ENCODE peak calls at places on chromosomes 4 and X, in five cellular contexts. A is A549, M is K562, G is HepG2, P is GM12878. I is an unnamed sample.

GRCh38 chrX:26375346-26375745 is 159.4 kb downstream of the MAGEB5 start:
- DNase-seq in A (no peak), M (no peak), G (no peak), P (no peak), I (no peak)

GRCh38 chrX:103811858-103812257 is 20.2 kb downstream of the RAB9B start:
- DNase-seq in A (no peak), M (no peak), G (peak; percentile 3), P (no peak), I (no peak)

GRCh38 chr4:152197211-152197610 is 338.7 kb downstream of the FBXW7 start:
- DNase-seq in A (no peak), M (no peak), G (no peak), P (no peak), I (no peak)

GRCh38 chr4:112410364-112410763 is 105.6 kb downstream of the NEUROG2 start:
- DNase-seq in A (no peak), M (no peak), G (no peak), P (no peak), I (no peak)

GRCh38 chr4:15043226-15043625 is 40.9 kb downstream of the CPEB2 start:
- DNase-seq in A (no peak), M (peak; percentile 20), G (peak; percentile 24), P (no peak), I (peak; percentile 27)

GRCh38 chrX:1928805-1929204 is 313.9 kb downstream of the ASMT start:
- DNase-seq in A (no peak), M (no peak), G (no peak), P (no peak), I (peak; percentile 87)

GRCh38 chrX:281166-281999 is at the start of gene PLCXD1:
- DNase-seq in A (peak; percentile 85), M (peak; percentile 85), G (peak; percentile 85), P (no peak), I (peak; percentile 96)

GRCh38 chr4:182179105-182179504 is 64.1 kb upstream of the TENM3 start:
- DNase-seq in A (no peak), M (no peak), G (no peak), P (no peak), I (peak; percentile 35)

GRCh38 chrX:11629593-11630211 is 36.0 kb downstream of the ARHGAP6 start:
- DNase-seq in A (no peak), M (no peak), G (no peak), P (no peak), I (peak; percentile 27)

GRCh38 chrX:118562574-118563164 is 67.1 kb downstream of the DOCK11 start:
- DNase-seq in A (no peak), M (peak; percentile 20), G (no peak), P (no peak), I (no peak)

GRCh38 chrX:38175140-38175539 is 45.5 kb downstream of the SRPX start:
- DNase-seq in A (peak; percentile 18), M (peak; percentile 34), G (peak; percentile 27), P (peak; percentile 3), I (peak; percentile 64)

GRCh38 chrX:150543230-150544155 is 24.9 kb upstream of the MTM1 start:
- DNase-seq in A (no peak), M (no peak), G (no peak), P (peak; percentile 30), I (no peak)

GRCh38 chrX:109537324-109537665 is 651 bp downstream of the NXT2 start:
- DNase-seq in A (no peak), M (peak; percentile 10), G (peak; percentile 61), P (no peak), I (peak; percentile 53)

GRCh38 chrX:121876316-121876715 is 828.9 kb downstream of the GLUD2 start:
- DNase-seq in A (no peak), M (no peak), G (no peak), P (no peak), I (peak; percentile 0)

GRCh38 chrX:153646620-153647373 is at the start of gene DUSP9:
- DNase-seq in A (peak; percentile 69), M (peak; percentile 79), G (peak; percentile 83), P (no peak), I (peak; percentile 66)

GRCh38 chr4:132557660-132558059 is 591.4 kb upstream of the PCDH10 start:
- DNase-seq in A (no peak), M (no peak), G (no peak), P (no peak), I (peak; percentile 71)

GRCh38 chr4:10115271-10115656 is 1.3 kb downstream of the WDR1 start:
- DNase-seq in A (no peak), M (no peak), G (peak; percentile 82), P (no peak), I (no peak)

GRCh38 chr4:88791274-88791673 is 93.6 kb upstream of the NAP1L5 start:
- DNase-seq in A (no peak), M (no peak), G (peak; percentile 14), P (no peak), I (peak; percentile 36)

GRCh38 chr4:134465417-134465816 is 263.8 kb upstream of the PABPC4L start:
- DNase-seq in A (no peak), M (no peak), G (no peak), P (no peak), I (no peak)

DNA sequence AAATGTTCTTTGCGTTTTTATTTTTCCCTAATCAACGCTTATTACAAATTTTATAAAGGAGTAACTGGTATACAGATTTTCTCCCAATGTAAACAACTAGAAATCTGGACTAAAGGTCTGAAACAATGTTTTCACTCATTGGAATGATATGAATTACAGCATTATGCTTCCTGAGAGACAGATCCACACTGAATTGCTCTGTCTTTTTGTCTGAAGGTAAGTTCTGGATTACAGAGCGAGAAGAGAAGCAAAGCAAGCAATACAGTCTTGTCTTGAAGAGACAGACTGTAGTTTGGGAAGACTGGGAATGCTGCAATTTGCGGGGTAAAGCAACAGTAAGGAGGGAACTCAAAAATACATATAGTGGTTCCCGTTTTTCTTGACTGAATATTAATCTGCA is 262.2 kb upstream of the PABPC4L start:
- DNase-seq in A (no peak), M (no peak), G (no peak), P (no peak), I (no peak)
- TF ChIP-seq JUNB in A (no peak), M (no peak), G (no peak), P (no peak), I (no peak)

DNA sequence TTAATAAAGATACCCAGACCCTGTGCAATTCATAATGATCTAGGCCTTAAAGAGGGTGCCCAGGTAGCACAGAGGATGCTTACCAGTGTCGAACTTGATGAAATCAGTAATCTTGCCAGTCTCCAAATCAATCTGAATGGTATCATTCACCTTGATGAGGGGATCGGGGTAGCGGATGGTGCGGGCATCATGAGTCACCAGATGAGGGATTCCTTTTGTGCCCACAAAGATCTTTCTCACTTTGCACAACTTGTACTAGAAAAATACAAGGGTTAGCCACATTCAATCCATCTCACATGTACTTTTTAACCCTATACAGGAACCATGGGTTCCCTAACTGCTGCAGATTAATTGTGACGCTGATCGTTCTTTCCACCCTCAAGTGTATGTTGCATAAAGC is 3.3 kb downstream of the RPS4X start:
- DNase-seq in A (no peak), M (no peak), G (no peak), P (no peak), I (no peak)
- TF ChIP-seq JUNB in A (no peak), M (no peak), G (no peak), P (no peak), I (no peak)

DNA sequence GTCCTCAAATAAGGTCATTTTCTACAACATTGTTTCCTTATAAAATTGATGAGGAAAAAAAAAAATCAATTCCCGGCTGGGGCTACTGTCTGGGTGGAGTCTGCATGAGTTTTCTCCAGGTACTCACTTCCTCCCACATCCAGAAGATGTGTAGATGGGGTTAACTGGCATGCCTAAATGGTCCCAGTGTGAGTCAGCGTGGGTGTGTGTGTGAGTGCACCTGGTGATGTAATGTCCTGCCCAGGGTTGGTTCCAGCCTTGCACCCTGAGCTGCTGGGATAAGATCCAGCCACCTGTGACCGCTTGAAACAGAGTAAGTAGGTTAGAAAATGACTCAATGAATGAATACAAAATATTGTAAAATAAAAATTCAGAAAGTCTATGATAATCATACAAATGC is 11.1 kb downstream of the USP26 start:
- DNase-seq in A (no peak), M (no peak), G (no peak), P (no peak), I (no peak)
- TF ChIP-seq JUNB in A (no peak), M (no peak), G (no peak), P (no peak), I (no peak)

GRCh38 chrX:39301041-39301440 is 499.8 kb downstream of the MID1IP1 start:
- DNase-seq in A (no peak), M (no peak), G (no peak), P (no peak), I (no peak)
- TF ChIP-seq JUNB in A (no peak), M (no peak), G (no peak), P (no peak), I (no peak)

GRCh38 chr4:185914583-185915199 is 102.7 kb upstream of the SORBS2 start:
- DNase-seq in A (no peak), M (no peak), G (peak; percentile 72), P (no peak), I (no peak)
- TF ChIP-seq JUNB in A (no peak), M (no peak), G (no peak), P (no peak), I (no peak)

GRCh38 chr4:156298230-156298629 is 344.6 kb upstream of the CTSO start:
- DNase-seq in A (no peak), M (no peak), G (no peak), P (no peak), I (peak; percentile 20)
- TF ChIP-seq JUNB in A (no peak), M (no peak), G (no peak), P (no peak), I (no peak)

GRCh38 chrX:7132335-7133035 is 15.0 kb upstream of the STS start:
- DNase-seq in A (peak; percentile 38), M (peak; percentile 54), G (peak; percentile 80), P (no peak), I (peak; percentile 71)
- TF ChIP-seq JUNB in A (no peak), M (no peak), G (no peak), P (no peak), I (no peak)

I was measured in GM23338.